ENCODE peak calls at places on chromosomes 4 and X, in four cellular contexts. V, W, G and K are unnamed samples.

GRCh38 chr4:8736083-8736825 is 135.4 kb downstream of the HMX1 start:
- DNase-seq in G (no peak), W (no peak), V (no peak), K (peak; percentile 21)

GRCh38 chrX:125998432-125998831 is 167.7 kb downstream of the DCAF12L2 start:
- DNase-seq in W (no peak), V (peak; percentile 42), G (peak; percentile 70), K (peak; percentile 11)

GRCh38 chr4:76679691-76680090 is 218.3 kb downstream of the SOWAHB start:
- DNase-seq in G (no peak), W (no peak), V (peak; percentile 72), K (no peak)

GRCh38 chr4:74715731-74716435 is 78.4 kb downstream of the BTC start:
- DNase-seq in W (no peak), V (no peak), G (no peak), K (peak; percentile 91)

GRCh38 chrX:139828830-139829229 is 104.0 kb downstream of the ATP11C start:
- DNase-seq in G (no peak), V (no peak), W (no peak), K (no peak)

GRCh38 chr4:143354990-143355389 is 18.3 kb downstream of the GAB1 start:
- DNase-seq in G (no peak), V (no peak), W (no peak), K (peak; percentile 70)

GRCh38 chr4:37639551-37640293 is 46.5 kb downstream of the RELL1 start:
- DNase-seq in G (no peak), W (peak; percentile 16), V (no peak), K (no peak)

GRCh38 chr4:165844151-165844550 is 28.9 kb upstream of the TLL1 start:
- DNase-seq in G (no peak), W (no peak), V (no peak), K (no peak)

GRCh38 chr4:15479089-15479912 is 9.6 kb downstream of the CC2D2A start:
- DNase-seq in G (peak; percentile 74), W (peak; percentile 94), V (peak; percentile 97), K (peak; percentile 23)

GRCh38 chr4:42359686-42360085 is 37.6 kb upstream of the SHISA3 start:
- DNase-seq in W (peak; percentile 59), G (peak; percentile 37), V (no peak), K (no peak)

GRCh38 chrX:18810416-18810815 is 103.0 kb downstream of the PPEF1 start:
- DNase-seq in G (no peak), V (no peak), W (no peak), K (no peak)

GRCh38 chrX:40009462-40009851 is 88.3 kb downstream of the BCOR start:
- DNase-seq in G (no peak), V (peak; percentile 55), W (no peak), K (no peak)

GRCh38 chrX:39613997-39614679 is 483.6 kb downstream of the BCOR start:
- DNase-seq in W (no peak), G (no peak), V (peak; percentile 4), K (peak; percentile 92)

GRCh38 chrX:69309074-69309792 is 144.0 kb upstream of the PJA1 start:
- DNase-seq in W (no peak), G (no peak), V (no peak), K (no peak)

GRCh38 chrX:107496786-107497185 is 47.3 kb downstream of the FRMPD3 start:
- DNase-seq in G (no peak), V (no peak), W (no peak), K (no peak)

GRCh38 chr4:44869222-44869882 is 143.0 kb upstream of the GNPDA2 start:
- DNase-seq in G (no peak), V (peak; percentile 48), W (no peak), K (no peak)

GRCh38 chrX:103585421-103586313 is at the start of gene TCEAL4:
- DNase-seq in G (peak; percentile 72), W (peak; percentile 23), V (peak; percentile 40), K (peak; percentile 37)

GRCh38 chr4:139599594-139600374 is 43.8 kb upstream of the SETD7 start:
- DNase-seq in W (peak; percentile 37), G (no peak), V (no peak), K (no peak)

GRCh38 chrX:133980406-133980805 is 5.0 kb downstream of the GPC3 start:
- DNase-seq in V (no peak), G (no peak), W (peak; percentile 55), K (no peak)

GRCh38 chr4:48862661-48863060 is 31.8 kb downstream of the OCIAD1 start:
- DNase-seq in G (no peak), V (no peak), W (no peak), K (no peak)

GRCh38 chr4:5973486-5974220 is 44.6 kb downstream of the C4orf50 start:
- DNase-seq in W (no peak), G (no peak), V (no peak), K (no peak)

GRCh38 chr4:101199507-101200285 is 147.6 kb downstream of the PPP3CA start:
- DNase-seq in W (peak; percentile 43), G (no peak), V (no peak), K (no peak)

GRCh38 chrX:48022100-48022499 is 15.3 kb downstream of the SPACA5 start:
- DNase-seq in G (peak; percentile 10), W (no peak), V (no peak), K (no peak)

GRCh38 chr4:10034612-10035104 is 13.4 kb upstream of the SLC2A9 start:
- DNase-seq in W (no peak), V (no peak), G (no peak), K (no peak)

GRCh38 chrX:10414872-10415703 is 205.3 kb downstream of the MID1 start:
- DNase-seq in V (no peak), W (peak; percentile 24), G (no peak), K (no peak)

GRCh38 chrX:10416424-10416823 is 204.0 kb downstream of the MID1 start:
- DNase-seq in V (no peak), W (no peak), G (no peak), K (no peak)

GRCh38 chrX:10415704-10416001 is 204.7 kb downstream of the MID1 start:
- DNase-seq in W (peak; percentile 39), V (no peak), G (no peak), K (no peak)

GRCh38 chrX:10414106-10414824 is 206.1 kb downstream of the MID1 start:
- DNase-seq in G (no peak), V (no peak), W (no peak), K (no peak)
- H3K9ac ChIP-seq in G (no peak overlapping the region), V (no peak overlapping the region), W (no peak overlapping the region), K (no peak overlapping the region)

GRCh38 chr4:177309525-177310371 is at the start of gene NEIL3:
- DNase-seq in W (peak; percentile 89), G (peak; percentile 93), V (peak; percentile 89), K (peak; percentile 95)
- H3K9ac ChIP-seq in W (peak within 1 kb of the TSS; percentile 48), G (peak within 1 kb of the TSS; percentile 75), V (peak within 1 kb of the TSS; percentile 84), K (peak within 1 kb of the TSS; percentile 82)

GRCh38 chr4:108626056-108626455 is 5.7 kb downstream of the RPL34 start:
- DNase-seq in V (no peak), W (no peak), G (no peak), K (no peak)

GRCh38 chr4:108620933-108621905 is 843 bp downstream of the RPL34 start:
- DNase-seq in V (no peak), G (no peak), W (no peak), K (peak; percentile 32)

GRCh38 chr4:108622022-108622421 is 1.6 kb downstream of the RPL34 start:
- DNase-seq in V (no peak), G (no peak), W (no peak), K (peak; percentile 39)

GRCh38 chr4:108622828-108623227 is 2.5 kb downstream of the RPL34 start:
- DNase-seq in G (no peak), W (no peak), V (no peak), K (no peak)

DNA sequence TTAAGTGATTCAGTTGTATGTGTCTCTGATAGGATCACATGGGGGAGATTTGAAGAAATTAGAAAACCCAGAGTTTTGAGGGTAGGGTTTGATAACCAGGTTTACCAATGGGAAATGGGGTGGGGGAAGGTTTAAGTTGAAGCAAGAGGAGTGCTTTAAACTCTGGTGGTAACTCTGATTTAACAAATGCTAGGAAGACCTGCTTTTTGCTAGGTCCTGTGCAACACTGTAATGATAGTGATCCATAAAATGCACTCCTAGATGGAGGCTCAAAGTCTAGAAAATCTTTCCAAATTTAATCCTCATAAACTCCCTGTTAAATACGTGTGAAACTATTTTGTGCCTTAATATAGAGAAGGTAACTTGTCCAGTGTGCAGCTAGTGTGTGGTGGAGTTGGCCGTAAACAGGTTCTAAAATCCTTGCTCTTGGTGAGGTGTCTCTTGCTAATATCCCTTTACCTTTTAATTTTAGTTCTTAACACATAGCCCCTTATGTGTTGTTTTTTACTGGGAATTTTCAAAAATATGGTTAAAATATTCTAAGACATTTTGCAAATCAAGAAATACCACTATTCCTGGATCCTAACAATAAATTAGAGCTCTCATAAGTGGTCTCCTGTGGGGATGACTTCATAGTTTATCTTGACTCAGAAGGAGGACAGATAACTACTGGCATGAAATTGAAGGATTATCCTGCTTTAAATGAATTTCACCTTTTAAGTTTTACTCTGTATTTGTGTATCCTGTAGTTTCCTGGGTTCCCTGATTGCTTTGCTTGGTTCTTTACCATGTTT is 4.1 kb downstream of the RPL34 start:
- DNase-seq in G (no peak), W (no peak), V (no peak), K (no peak)
- H3K9ac ChIP-seq in G (no peak overlapping the region), W (no peak overlapping the region), V (peak overlapping the region; percentile 19), K (no peak overlapping the region)

GRCh38 chrX:71615056-71615455 is 3.3 kb downstream of the CXCR3 start:
- DNase-seq in G (no peak), W (no peak), V (no peak), K (no peak)
- H3K9ac ChIP-seq in G (no peak overlapping the region), W (no peak overlapping the region), V (no peak overlapping the region), K (no peak overlapping the region)

DNA sequence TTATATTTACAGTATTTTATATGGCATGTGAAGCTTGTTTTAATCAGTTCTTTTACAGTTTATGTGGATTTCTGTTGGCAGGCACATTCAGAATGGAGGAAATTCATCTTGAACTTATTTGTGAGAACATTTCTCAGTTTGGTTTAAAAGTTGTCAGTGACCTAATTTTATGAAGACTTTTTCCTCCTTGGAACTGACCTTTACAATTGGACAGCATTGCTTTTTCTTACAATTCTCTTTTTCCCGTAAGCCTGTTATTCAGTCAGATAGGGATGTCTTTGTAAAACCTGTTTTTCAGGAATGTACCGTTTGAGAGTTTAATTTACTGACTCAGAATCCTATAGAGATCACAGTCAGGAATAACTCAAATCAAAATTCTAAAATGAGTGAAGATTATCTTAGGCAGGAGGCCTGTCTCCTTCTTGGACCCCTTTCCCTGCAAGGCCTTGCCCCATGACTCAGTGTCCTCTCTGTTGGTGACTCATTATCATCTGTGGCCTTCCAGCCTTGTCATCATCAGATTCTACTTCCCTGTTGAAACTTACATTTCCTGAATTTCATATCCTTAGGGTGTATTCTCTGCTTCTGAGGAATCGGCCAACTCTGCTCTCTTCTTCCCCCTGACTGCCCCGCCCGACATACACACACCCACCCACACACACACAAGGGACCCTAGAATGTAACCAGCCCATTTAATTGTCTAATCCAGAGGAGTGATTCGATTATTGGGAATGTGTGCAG is 99.7 kb downstream of the ARHGAP10 start:
- DNase-seq in G (no peak), W (peak; percentile 78), V (peak; percentile 67), K (no peak)
- H3K9ac ChIP-seq in G (no peak overlapping the region), W (no peak overlapping the region), V (no peak overlapping the region), K (no peak overlapping the region)